ENCODE peak calls at places on chromosomes 4 and X, in four cellular contexts. F is suprapubic skin, O is astrocyte, V is prostate gland. K is an unnamed sample.

GRCh38 chr4:38188631-38189101 is 228.5 kb downstream of the PTTG2 start:
- DNase-seq in F (no peak), O (no peak), V (no peak), K (no peak)

GRCh38 chr4:113406723-113407016 is 354.9 kb downstream of the CAMK2D start:
- DNase-seq in F (no peak), O (no peak), V (peak; percentile 30), K (no peak)

GRCh38 chr4:80767944-80768343 is 262.6 kb upstream of the BMP3 start:
- DNase-seq in F (no peak), O (peak; percentile 3), V (no peak), K (no peak)

GRCh38 chrX:108091878-108092291 is 307 bp downstream of the ATG4A start:
- DNase-seq in F (no peak), O (no peak), V (no peak), K (no peak)

GRCh38 chr4:127709456-127709855 is 20.7 kb upstream of the SLC25A31 start:
- DNase-seq in F (no peak), O (peak; percentile 50), V (no peak), K (peak; percentile 67)

GRCh38 chrX:68571292-68572256 is 72.7 kb downstream of the YIPF6 start:
- DNase-seq in F (no peak), O (peak; percentile 77), V (no peak), K (peak; percentile 47)

GRCh38 chrX:8845469-8845868 is 44.3 kb upstream of the FAM9A start:
- DNase-seq in F (no peak), O (no peak), V (no peak), K (no peak)

GRCh38 chrX:23907496-23908218 is at the start of the genes APOO and CXorf58:
- DNase-seq in F (peak; percentile 91), O (peak; percentile 73), V (peak; percentile 87), K (peak; percentile 77)

GRCh38 chr4:10810411-10810810 is 125.8 kb upstream of the CLNK start:
- DNase-seq in F (no peak), O (peak; percentile 52), V (no peak), K (no peak)

GRCh38 chr4:120977435-120977997 is 55.0 kb upstream of the PRDM5 start:
- DNase-seq in F (no peak), O (peak; percentile 42), V (no peak), K (peak; percentile 63)

GRCh38 chr4:184459413-184459812 is 14.9 kb downstream of the IRF2 start:
- DNase-seq in F (no peak), O (peak; percentile 62), V (no peak), K (no peak)

GRCh38 chr4:22897520-22898108 is 204.9 kb downstream of the GBA3 start:
- DNase-seq in F (no peak), O (peak; percentile 9), V (no peak), K (no peak)

GRCh38 chrX:20032201-20032600 is 41.3 kb upstream of the BCLAF3 start:
- DNase-seq in F (no peak), O (no peak), V (no peak), K (no peak)

GRCh38 chr4:1715002-1715761 is 3.1 kb upstream of the SLBP start:
- DNase-seq in F (no peak), O (no peak), V (no peak), K (no peak)

GRCh38 chrX:130933358-130933757 is 30.3 kb upstream of the ENOX2 start:
- DNase-seq in F (no peak), O (no peak), V (no peak), K (no peak)